ENCODE peak calls at places on chromosomes 5 and 9, in six cellular contexts. J is naive thymus-derived CD8-positive, alpha-beta T cell; A is dorsolateral prefrontal cortex; H is hypothalamus; G is iPS-NIHi11; E is IMR-90. R is an unnamed sample.

GRCh38 chr9:132147331-132147730 is 14.5 kb upstream of the NTNG2 start:
- DNase-seq in J (no peak), A (no peak), H (no peak), G (no peak), E (no peak), R (no peak)

GRCh38 chr9:133342083-133342406 is 5.9 kb downstream of the MED22 start:
- DNase-seq in J (no peak), A (no peak), H (no peak), G (peak), E (no peak), R (no peak)

GRCh38 chr5:135829681-135830383 is 4.6 kb upstream of the SLC25A48 start:
- DNase-seq in J (no peak), A (peak), H (peak), G (peak), E (peak), R (peak)

GRCh38 chr5:177483994-177484901 is 10.8 kb upstream of the DBN1 start:
- DNase-seq in J (no peak), A (no peak), H (no peak), G (no peak), E (no peak), R (no peak)

GRCh38 chr9:117936185-117936758 is 232.1 kb downstream of the TLR4 start:
- DNase-seq in J (no peak), A (no peak), H (no peak), G (no peak), E (no peak), R (no peak)

GRCh38 chr9:77495834-77496671 is 152.1 kb downstream of the GNA14 start:
- DNase-seq in J (no peak), A (no peak), H (peak), G (no peak), E (peak), R (peak)

GRCh38 chr9:38109601-38110000 is 40.6 kb upstream of the SHB start:
- DNase-seq in J (no peak), A (no peak), H (no peak), G (no peak), E (no peak), R (no peak)

GRCh38 chr5:115384587-115385375 is 88.3 kb upstream of the CCDC112 start:
- DNase-seq in J (no peak), A (no peak), H (no peak), G (no peak), E (no peak), R (no peak)

GRCh38 chr9:99385814-99386279 is 163.8 kb downstream of the SEC61B start:
- DNase-seq in J (no peak), A (no peak), H (no peak), G (no peak), E (peak), R (peak)

GRCh38 chr9:130156672-130157071 is 15.5 kb upstream of the NCS1 start:
- DNase-seq in J (no peak), A (peak), H (peak), G (no peak), E (no peak), R (no peak)

GRCh38 chr9:108634164-108634563 is 221.6 kb downstream of the ACTL7B start:
- DNase-seq in J (no peak), A (no peak), H (no peak), G (no peak), E (no peak), R (peak)

GRCh38 chr5:6766558-6767191 is 53.4 kb downstream of the TENT4A start:
- DNase-seq in J (no peak), A (no peak), H (peak), G (peak), E (peak), R (peak)

GRCh38 chr5:157294692-157295091 is 28.8 kb downstream of the CYFIP2 start:
- DNase-seq in J (no peak), A (no peak), H (no peak), G (no peak), E (no peak), R (no peak)

GRCh38 chr5:145975361-145976066 is 39.1 kb downstream of the SH3RF2 start:
- DNase-seq in J (no peak), A (no peak), H (no peak), G (no peak), E (peak), R (peak)

GRCh38 chr5:13659391-13659790 is 285.1 kb downstream of the DNAH5 start:
- DNase-seq in J (no peak), A (no peak), H (no peak), G (no peak), E (peak), R (peak)

GRCh38 chr5:179270581-179271300 is 74.5 kb downstream of the ADAMTS2 start:
- DNase-seq in J (no peak), A (no peak), H (no peak), G (no peak), E (peak), R (peak)

GRCh38 chr9:130368631-130369103 is 76.1 kb upstream of the ASS1 start:
- DNase-seq in J (no peak), A (no peak), H (no peak), G (no peak), E (no peak), R (peak)

GRCh38 chr9:581673-582497 is 259.6 kb upstream of the DMRT1 start:
- DNase-seq in J (no peak), A (no peak), H (no peak), G (peak), E (no peak), R (no peak)

GRCh38 chr5:10323588-10324488 is 16.1 kb upstream of the CMBL start:
- DNase-seq in J (no peak), A (no peak), H (no peak), G (no peak), E (peak), R (peak)

GRCh38 chr5:154754460-154755360 is 467 bp upstream of the LARP1 start:
- DNase-seq in J (peak), A (peak), H (peak), G (peak), E (peak), R (peak)

GRCh38 chr5:13278148-13278547 is 666.3 kb downstream of the DNAH5 start:
- DNase-seq in J (no peak), A (no peak), H (no peak), G (peak), E (no peak), R (peak)

R was measured in GM23248.